ENCODE peak calls at places on chromosome 14, in five cellular contexts. Z is neuronal stem cell, R is mesendoderm, H is IMR-90, S is trophoblast cell. T is an unnamed sample.

GRCh38 chr14:103867523-103867953 is 20.2 kb upstream of the PPP1R13B start:
- DNase-seq in Z (no peak), R (no peak), H (no peak), S (no peak), T (peak; percentile 39)

GRCh38 chr14:57749267-57749666 is 116.6 kb downstream of the SLC35F4 start:
- DNase-seq in Z (no peak), R (no peak), H (no peak), S (peak; percentile 13), T (no peak)

GRCh38 chr14:33799705-33800269 is 151.1 kb downstream of the EGLN3 start:
- DNase-seq in Z (no peak), R (no peak), H (no peak), S (no peak), T (no peak)

GRCh38 chr14:37585101-37585479 is 10.0 kb downstream of the FOXA1 start:
- DNase-seq in Z (no peak), R (peak; percentile 53), H (no peak), S (no peak), T (peak; percentile 54)

GRCh38 chr14:78314484-78314883 is 144.3 kb downstream of the NRXN3 start:
- DNase-seq in Z (no peak), R (no peak), H (no peak), S (no peak), T (no peak)

GRCh38 chr14:37278673-37279538 is 81.2 kb downstream of the MIPOL1 start:
- DNase-seq in Z (no peak), R (no peak), H (no peak), S (no peak), T (no peak)

GRCh38 chr14:70555890-70556289 is 21.1 kb upstream of the ADAM20 start:
- DNase-seq in Z (no peak), R (no peak), H (peak; percentile 25), S (no peak), T (peak; percentile 41)

GRCh38 chr14:54478621-54479215 is 10.1 kb downstream of the GMFB start:
- DNase-seq in Z (no peak), R (peak; percentile 50), H (no peak), S (no peak), T (no peak)

GRCh38 chr14:99183716-99184115 is 88.3 kb downstream of the BCL11B start:
- DNase-seq in Z (no peak), R (no peak), H (no peak), S (no peak), T (no peak)

GRCh38 chr14:55136241-55136640 is 7.2 kb downstream of the LGALS3 start:
- DNase-seq in Z (no peak), R (no peak), H (peak; percentile 79), S (no peak), T (no peak)

GRCh38 chr14:61565181-61565580 is 130.1 kb upstream of the HIF1A start:
- DNase-seq in Z (no peak), R (no peak), H (peak; percentile 41), S (no peak), T (no peak)

GRCh38 chr14:101008196-101008595 is 104.7 kb upstream of the RTL1 start:
- DNase-seq in Z (no peak), R (no peak), H (no peak), S (no peak), T (peak; percentile 22)

GRCh38 chr14:57634335-57634734 is 140.7 kb upstream of the CCDC198 start:
- DNase-seq in Z (no peak), R (peak; percentile 46), H (no peak), S (peak; percentile 85), T (no peak)

GRCh38 chr14:67650694-67651093 is 23.7 kb downstream of the VTI1B start:
- DNase-seq in Z (no peak), R (no peak), H (peak; percentile 65), S (no peak), T (no peak)

DNA sequence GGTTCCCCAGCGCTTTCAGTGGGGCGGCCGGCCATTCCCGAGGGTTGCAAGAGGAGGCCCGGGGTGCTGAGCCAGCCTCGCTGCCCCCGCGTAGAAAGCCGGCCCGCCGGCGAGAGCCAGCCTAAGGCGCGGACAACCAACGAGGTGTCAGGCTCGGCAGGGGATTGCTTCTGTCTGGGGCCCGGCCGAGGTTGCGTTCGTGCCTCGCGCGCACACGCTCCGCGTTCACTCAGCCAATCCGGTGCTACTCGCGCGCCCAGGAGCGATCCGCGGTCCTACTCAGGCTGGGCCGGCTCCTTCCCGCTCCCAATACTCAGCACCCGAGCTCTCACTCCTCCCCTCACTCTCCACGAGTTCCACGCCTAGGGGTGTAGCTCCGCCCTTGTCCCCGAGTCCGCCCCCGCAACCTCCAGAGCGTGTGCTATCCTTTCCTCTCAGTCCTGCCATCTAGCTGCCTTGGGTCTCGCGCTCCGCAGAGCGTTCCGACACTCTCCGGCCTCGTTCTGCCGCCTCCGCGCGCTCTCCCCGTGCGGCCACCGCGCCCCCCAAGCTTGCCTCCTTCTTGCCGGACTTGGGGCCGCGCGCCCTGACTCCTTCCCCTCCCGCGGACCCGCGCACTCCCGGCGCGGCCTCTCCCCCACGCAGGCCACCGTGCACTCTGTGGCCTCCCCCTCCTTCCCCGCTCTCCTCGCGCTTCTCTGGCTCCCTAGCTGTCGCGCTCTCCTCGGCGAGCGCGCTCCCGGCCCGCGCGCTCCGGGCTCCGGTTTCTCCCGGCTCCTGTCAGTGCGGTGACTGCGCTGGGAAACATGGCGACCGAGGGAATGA is at the start of gene GPHN:
- DNase-seq in Z (peak; percentile 93), R (peak; percentile 98), H (peak; percentile 97), S (peak; percentile 98), T (peak; percentile 96)
- H2BK120ac ChIP-seq in Z (peak within 1 kb of the TSS; percentile 61), R (no peak within 1 kb of the TSS), H (peak within 1 kb of the TSS; percentile 42), S (peak within 1 kb of the TSS; percentile 40), T (no peak within 1 kb of the TSS)

GRCh38 chr14:22597771-22598098 is 365 bp upstream of the ABHD4 start:
- DNase-seq in Z (no peak), R (no peak), H (no peak), S (no peak), T (no peak)
- H2BK5ac ChIP-seq in Z (no peak overlapping the region), R (peak overlapping the region; percentile 56), H (peak overlapping the region; percentile 44), S (no peak overlapping the region), T (no peak overlapping the region)

GRCh38 chr14:79438696-79439342 is 772.5 kb downstream of the DIO2 start:
- DNase-seq in Z (no peak), R (no peak), H (no peak), S (no peak), T (no peak)
- H2BK120ac ChIP-seq in Z (no peak overlapping the region), R (no peak overlapping the region), H (no peak overlapping the region), S (no peak overlapping the region), T (no peak overlapping the region)

GRCh38 chr14:92495041-92495440 is 18.5 kb upstream of the RIN3 start:
- DNase-seq in Z (no peak), R (peak; percentile 39), H (peak; percentile 81), S (peak; percentile 55), T (no peak)
- H2BK5ac ChIP-seq in Z (no peak overlapping the region), R (no peak overlapping the region), H (no peak overlapping the region), S (no peak overlapping the region), T (no peak overlapping the region)

DNA sequence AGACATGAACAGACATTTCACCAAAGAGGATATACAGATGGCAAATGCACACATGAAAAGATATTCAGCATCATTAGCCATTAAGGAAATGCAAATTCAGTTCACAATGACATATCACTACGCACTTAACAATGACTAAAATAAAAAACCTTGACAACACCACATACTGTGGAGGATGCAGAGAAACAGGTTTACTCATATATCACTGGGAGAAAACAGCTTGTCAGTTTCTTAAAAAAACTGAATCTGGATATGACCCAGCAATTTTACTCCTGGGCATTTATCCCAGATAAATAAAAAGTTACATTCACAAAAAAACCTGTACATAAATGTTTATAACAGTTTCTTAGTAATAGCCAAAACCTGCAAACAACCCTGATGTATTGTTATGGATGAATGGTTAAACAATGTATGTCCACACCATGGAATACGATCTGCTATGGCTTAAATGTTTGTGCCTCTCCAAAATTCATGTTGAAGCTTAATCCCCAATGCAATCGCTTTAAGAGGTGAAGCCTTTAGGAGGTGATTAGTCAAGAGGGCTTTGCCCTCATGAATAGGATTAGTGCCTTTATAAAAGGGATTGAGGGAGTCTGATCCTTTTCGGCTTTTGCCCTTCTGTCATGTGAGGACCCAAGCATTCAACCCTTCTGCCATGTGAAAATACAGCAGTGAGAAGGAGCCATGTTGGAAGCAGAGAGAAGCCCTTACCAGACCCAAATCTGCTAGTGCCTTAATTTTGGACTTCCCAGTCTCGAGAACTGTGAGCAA is 36.0 kb upstream of the PPP4R3A start:
- DNase-seq in Z (peak; percentile 33), R (no peak), H (no peak), S (no peak), T (no peak)
- H2BK120ac ChIP-seq in Z (no peak overlapping the region), R (no peak overlapping the region), H (no peak overlapping the region), S (no peak overlapping the region), T (no peak overlapping the region)

DNA sequence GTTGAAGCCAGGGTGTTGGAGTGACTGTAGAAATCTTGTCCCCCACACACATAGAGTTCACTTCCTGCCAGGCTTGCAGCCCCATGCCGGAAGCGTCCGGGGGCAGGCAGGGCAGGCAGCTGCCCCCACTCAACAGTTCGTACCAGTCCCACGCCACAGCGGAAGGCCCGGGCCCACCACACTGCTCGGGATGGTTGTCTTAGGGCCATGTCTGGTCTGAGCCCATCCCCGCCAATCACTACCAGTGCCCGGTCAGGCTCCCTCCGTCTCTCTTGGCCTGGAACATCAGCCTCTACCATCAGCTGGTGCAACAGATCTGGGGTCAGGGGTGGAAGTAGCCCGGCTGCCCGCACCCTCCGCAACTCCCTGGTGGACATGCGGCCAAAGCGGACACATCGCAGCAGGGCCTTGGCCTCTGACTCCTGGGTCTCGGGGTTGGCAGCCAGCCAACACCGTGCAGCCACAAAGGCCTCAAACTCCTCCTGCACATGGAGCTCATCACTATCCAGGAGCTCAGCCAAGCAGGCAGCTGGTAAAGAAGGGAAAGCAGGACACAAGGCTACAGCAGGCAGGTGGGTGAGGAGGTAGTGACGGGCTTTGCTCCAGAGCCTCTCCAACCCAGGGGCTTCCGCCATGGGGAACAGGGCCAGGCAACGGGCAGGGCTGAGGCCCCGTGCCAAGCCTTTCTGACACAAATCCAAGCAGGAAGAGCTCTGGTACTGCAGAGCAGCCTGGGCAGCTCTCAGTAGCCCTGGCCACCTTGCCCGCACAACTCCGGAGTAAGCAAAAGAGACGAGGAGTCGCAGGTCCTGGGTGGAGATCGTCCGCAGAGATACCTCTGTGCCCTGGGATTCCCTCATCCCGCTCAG is 5.9 kb downstream of the KLHL33 start:
- DNase-seq in Z (no peak), R (no peak), H (no peak), S (no peak), T (no peak)
- H2BK5ac ChIP-seq in Z (no peak overlapping the region), R (no peak overlapping the region), H (no peak overlapping the region), S (no peak overlapping the region), T (no peak overlapping the region)

GRCh38 chr14:64646103-64646502 is 58.1 kb upstream of the PLEKHG3 start:
- DNase-seq in Z (no peak), R (peak; percentile 31), H (peak; percentile 71), S (no peak), T (no peak)

GRCh38 chr14:64643709-64644108 is 60.5 kb upstream of the PLEKHG3 start:
- DNase-seq in Z (no peak), R (no peak), H (no peak), S (peak; percentile 50), T (no peak)

GRCh38 chr14:64641760-64642159 is 62.5 kb upstream of the PLEKHG3 start:
- DNase-seq in Z (no peak), R (no peak), H (no peak), S (no peak), T (no peak)

GRCh38 chr14:64644629-64645028 is 59.6 kb upstream of the PLEKHG3 start:
- DNase-seq in Z (no peak), R (peak; percentile 47), H (no peak), S (peak; percentile 89), T (no peak)

GRCh38 chr14:64645220-64645891 is 58.9 kb upstream of the PLEKHG3 start:
- DNase-seq in Z (peak; percentile 35), R (peak; percentile 99), H (peak; percentile 97), S (peak; percentile 87), T (peak; percentile 74)
- H2BK120ac ChIP-seq in Z (no peak overlapping the region), R (peak overlapping the region; percentile 96), H (peak overlapping the region; percentile 95), S (peak overlapping the region; percentile 100), T (no peak overlapping the region)

T was measured in H9.